ENCODE peak calls at places on chromosomes 6 and 20, in four cellular contexts. O is psoas muscle, B is HFFc6, Z is AG10803. L is an unnamed sample.

GRCh38 chr6:17551383-17551958 is 48.6 kb upstream of the FAM8A1 start:
- DNase-seq in O (no peak), B (no peak), Z (no peak), L (no peak)

GRCh38 chr6:110652520-110652919 is 162.7 kb downstream of the CDK19 start:
- DNase-seq in O (no peak), B (no peak), Z (no peak), L (no peak)

GRCh38 chr6:27791182-27791939 is 120.8 kb downstream of the OR2B2 start:
- DNase-seq in O (peak; percentile 57), B (peak; percentile 86), Z (peak; percentile 77), L (peak; percentile 56)

GRCh38 chr20:35619196-35620095 is 3.8 kb downstream of the SPAG4 start:
- DNase-seq in O (peak; percentile 80), B (peak; percentile 74), Z (peak; percentile 63), L (peak; percentile 75)

GRCh38 chr6:18323935-18324707 is 59.8 kb upstream of the DEK start:
- DNase-seq in O (no peak), B (peak; percentile 43), Z (peak; percentile 55), L (peak; percentile 4)

GRCh38 chr6:101113468-101114260 is 232.5 kb upstream of the ASCC3 start:
- DNase-seq in O (no peak), B (no peak), Z (no peak), L (no peak)

GRCh38 chr6:109117346-109118035 is 22.2 kb downstream of the CEP57L1 start:
- DNase-seq in O (no peak), B (no peak), Z (no peak), L (no peak)

GRCh38 chr6:63447134-63447533 is 125.1 kb upstream of the LOC128125822 start:
- DNase-seq in O (no peak), B (no peak), Z (no peak), L (no peak)

GRCh38 chr6:7249946-7250643 is 62.9 kb downstream of the SSR1 start:
- DNase-seq in O (no peak), B (peak; percentile 67), Z (peak; percentile 31), L (no peak)

GRCh38 chr6:36730424-36731380 is 33.1 kb downstream of the RAB44 start:
- DNase-seq in O (peak; percentile 34), B (no peak), Z (no peak), L (no peak)
- TF ChIP-seq CTCF in O (no peak), B (no peak), Z (no peak), L (no peak)

GRCh38 chr6:139375239-139376053 is 998 bp upstream of the CITED2 start:
- DNase-seq in O (peak; percentile 93), B (peak; percentile 98), Z (peak; percentile 100), L (peak; percentile 79)

GRCh38 chr6:139373154-139373927 is 1.1 kb downstream of the CITED2 start:
- DNase-seq in O (peak; percentile 89), B (peak; percentile 84), Z (peak; percentile 76), L (peak; percentile 43)

GRCh38 chr6:139373928-139374356 is 506 bp downstream of the CITED2 start:
- DNase-seq in O (no peak), B (no peak), Z (no peak), L (no peak)

GRCh38 chr6:139376054-139376355 is 1.6 kb upstream of the CITED2 start:
- DNase-seq in O (no peak), B (no peak), Z (peak; percentile 79), L (no peak)

DNA sequence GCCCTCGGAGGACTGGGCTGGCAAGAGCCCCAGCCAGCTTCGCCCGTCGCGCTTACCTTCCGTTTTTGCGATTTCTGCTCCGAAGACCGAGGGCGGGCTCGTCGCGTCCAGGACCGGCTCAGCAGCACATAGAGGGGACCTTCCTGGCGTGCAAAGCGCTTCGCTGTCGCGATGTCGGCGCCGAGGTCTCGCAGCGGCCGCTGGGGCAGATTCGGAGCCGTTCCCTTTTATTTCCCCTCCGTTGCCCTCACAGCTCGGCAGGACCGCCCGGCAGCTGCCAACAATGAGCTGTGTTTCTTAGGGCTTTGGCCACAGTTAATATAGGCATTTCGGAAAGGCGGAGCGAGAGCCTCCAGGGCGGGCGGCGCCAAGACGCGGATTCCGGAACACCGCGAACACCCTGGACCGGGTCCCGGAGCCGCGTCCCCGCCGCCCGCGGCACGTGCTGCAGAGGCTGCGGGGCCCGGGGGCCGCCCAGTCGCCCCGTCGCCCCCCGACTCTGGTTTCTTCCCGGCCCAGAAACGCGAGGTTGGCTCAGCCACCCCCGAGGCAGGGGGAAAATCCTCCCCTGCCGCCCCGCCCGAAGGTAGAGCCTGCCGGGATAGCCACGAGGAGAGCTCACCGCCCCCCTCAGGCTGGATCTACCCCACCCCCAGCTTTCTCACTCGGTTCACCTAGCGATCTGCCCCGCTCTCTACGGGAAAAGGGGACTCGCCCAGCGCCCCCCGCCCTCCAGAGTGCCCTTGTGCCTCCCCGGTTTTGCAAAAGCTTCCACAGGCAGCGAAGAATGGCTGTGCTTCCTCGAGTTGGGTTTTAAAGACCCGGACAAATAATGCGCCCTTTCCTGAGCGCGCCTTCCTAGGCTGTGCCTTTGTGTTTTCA is at the start of gene CITED2:
- DNase-seq in O (peak; percentile 96), B (peak; percentile 99), Z (peak; percentile 97), L (peak; percentile 91)
- TF ChIP-seq CTCF in O (peak; percentile 25), B (peak; percentile 39), Z (peak; percentile 9), L (peak; percentile 42)

GRCh38 chr20:32240220-32240619 is 32.5 kb downstream of the POFUT1 start:
- DNase-seq in O (no peak), B (no peak), Z (no peak), L (no peak)
- TF ChIP-seq CTCF in O (no peak), B (peak; percentile 19), Z (no peak), L (no peak)

DNA sequence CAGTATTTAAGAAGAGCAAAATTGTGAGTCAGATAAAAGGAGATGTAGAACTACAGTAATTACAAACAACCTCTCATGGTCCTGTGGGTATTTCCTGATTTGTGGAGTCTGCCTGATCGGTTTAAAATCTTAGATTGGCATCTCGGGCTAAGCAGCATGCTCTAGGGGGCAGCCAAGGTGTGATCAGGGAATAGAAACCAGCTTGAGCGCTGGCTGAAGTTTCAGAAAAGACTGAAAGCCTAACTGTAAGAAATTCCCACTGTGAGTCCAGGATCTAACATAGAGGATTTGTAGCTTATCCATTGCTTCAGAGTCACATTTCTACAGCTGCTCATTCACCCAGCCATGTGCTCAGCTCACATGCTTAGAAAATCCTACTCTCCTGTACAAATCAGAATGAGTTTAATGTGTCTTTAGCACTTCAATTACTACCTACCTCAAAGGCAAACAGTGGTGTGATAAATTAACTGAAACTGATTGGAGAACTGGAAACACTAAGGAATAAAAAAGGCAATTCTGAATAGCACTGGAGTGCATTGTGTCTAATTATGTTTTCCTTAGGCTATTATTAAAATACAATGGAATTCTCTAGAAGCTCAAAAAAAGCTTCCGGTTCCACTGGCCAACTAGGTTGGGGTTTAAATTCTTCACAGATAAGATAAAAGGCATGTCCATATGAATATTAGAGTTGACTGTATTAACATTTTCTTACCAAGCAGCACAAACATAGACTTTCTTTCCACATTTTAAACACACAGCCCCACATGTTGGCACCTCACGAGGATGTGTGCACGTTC is 73.8 kb upstream of the MPC1 start:
- DNase-seq in O (no peak), B (no peak), Z (no peak), L (no peak)
- TF ChIP-seq CTCF in O (peak; percentile 10), B (peak; percentile 34), Z (no peak), L (peak; percentile 30)

GRCh38 chr20:571754-572331 is 28.3 kb upstream of the CSNK2A1 start:
- DNase-seq in O (peak; percentile 87), B (no peak), Z (peak; percentile 15), L (no peak)
- TF ChIP-seq CTCF in O (no peak), B (no peak), Z (no peak), L (no peak)

GRCh38 chr6:104596091-104596490 is 263.6 kb downstream of the HACE1 start:
- DNase-seq in O (no peak), B (no peak), Z (no peak), L (no peak)
- TF ChIP-seq CTCF in O (no peak), B (no peak), Z (no peak), L (no peak)

DNA sequence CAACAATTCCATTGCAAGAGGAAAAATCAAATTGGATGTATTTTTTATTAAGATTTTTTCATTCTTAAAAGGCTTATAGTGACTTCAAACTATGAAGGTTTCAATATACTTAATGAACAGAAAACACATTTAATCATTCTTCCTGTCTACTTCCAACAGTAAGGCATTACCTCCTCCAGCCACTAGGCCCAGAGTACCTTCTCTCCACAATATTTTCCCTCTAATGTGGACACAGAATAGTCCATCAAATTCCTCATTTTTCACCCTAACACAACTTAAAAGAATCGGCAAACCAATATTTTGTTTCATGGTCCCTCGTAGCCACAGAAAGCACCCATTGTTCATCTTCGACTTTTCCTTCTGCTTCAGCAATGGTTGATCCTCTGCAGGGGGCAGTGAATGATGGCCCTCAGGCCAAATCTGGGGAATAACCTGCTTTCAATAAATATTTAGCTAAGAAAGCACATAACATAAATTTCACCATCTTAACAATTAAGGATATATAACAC is 335.4 kb upstream of the ID4 start:
- DNase-seq in O (no peak), B (no peak), Z (no peak), L (no peak)
- TF ChIP-seq CTCF in O (no peak), B (peak; percentile 35), Z (no peak), L (peak; percentile 45)

DNA sequence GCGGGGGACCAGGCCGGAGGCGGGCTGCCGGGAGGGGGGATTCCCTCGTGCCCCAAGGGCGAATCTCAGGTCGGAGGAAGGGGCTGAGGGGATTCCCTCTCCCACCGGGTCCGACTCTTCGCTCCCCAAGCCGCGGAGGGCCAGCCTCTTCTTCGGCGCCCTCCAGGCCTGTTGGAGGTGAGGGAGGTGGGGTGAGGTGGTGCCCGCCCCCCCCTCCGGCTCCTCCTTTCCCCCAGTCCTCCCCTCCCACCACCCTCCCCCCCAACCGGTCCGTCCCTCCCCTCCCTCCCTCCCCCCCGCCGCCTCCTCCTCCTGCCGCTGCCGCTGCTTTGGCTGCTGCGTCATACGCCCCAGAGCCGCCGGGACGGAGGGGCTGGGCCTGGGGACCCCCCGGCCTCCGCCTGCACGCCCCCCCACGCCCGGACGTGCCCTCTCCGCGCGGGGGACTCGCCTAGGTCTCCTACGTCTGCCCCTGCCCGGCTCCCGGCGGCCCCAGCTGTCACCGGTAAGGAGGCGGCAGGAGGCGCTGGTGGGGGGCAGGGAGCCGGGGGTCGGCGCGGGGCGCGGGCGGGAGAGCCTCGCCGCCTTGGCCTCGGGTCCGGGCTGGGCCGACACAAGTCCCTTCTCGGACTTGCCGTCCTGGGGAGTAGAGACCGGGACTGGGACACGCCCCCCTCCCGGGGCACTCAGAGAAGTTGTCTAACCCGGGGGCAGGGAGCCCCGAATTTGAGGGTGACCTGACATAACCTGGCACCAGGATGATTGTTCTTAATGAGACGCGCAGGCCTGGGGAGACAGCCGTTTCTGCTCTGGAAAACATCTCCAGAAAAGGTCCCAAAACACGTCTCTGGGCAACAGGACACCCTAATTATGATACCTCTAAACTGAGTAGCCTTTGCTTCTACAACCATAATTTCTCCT is at the start of gene PHF1:
- DNase-seq in O (no peak), B (no peak), Z (peak; percentile 86), L (peak; percentile 51)
- TF ChIP-seq CTCF in O (peak; percentile 13), B (peak; percentile 47), Z (no peak), L (no peak)

L was measured in neural crest cell.